ENCODE peak calls at places on chromosomes 13 and 19, in seven cellular contexts. A, N, B, R, K, W and X are unnamed samples.
A peak's percentile ranks its signal among the peaks of the same experiment; 100 is the strongest.

GRCh38 chr13:99226493-99226892 is 25.8 kb downstream of the UBAC2 start:
- DNase-seq in K (no peak), W (no peak), N (no peak), B (no peak), R (no peak), A (no peak), X (no peak)

GRCh38 chr13:106183410-106184128 is 351.9 kb downstream of the EFNB2 start:
- DNase-seq in R (no peak), W (no peak), A (no peak), N (no peak), K (no peak), B (no peak), X (no peak)

GRCh38 chr13:97982286-97982685 is 28.8 kb downstream of the IPO5 start:
- DNase-seq in N (no peak), A (no peak), W (no peak), K (no peak), R (no peak), B (peak; percentile 48), X (peak; percentile 68)

GRCh38 chr19:44671400-44671799 is at the start of gene CEACAM19:
- DNase-seq in B (no peak), K (no peak), N (no peak), A (no peak), W (no peak), R (no peak), X (no peak)

GRCh38 chr13:33004454-33004853 is 11.8 kb upstream of the KL start:
- DNase-seq in B (no peak), K (peak; percentile 40), N (no peak), A (no peak), R (no peak), W (no peak), X (peak; percentile 9)

GRCh38 chr13:72808917-72809500 is 27.1 kb downstream of the PIBF1 start:
- DNase-seq in A (no peak), K (peak; percentile 16), R (no peak), W (no peak), N (peak; percentile 9), B (peak; percentile 6), X (peak; percentile 28)

GRCh38 chr13:29845440-29846056 is 4.9 kb downstream of the UBL3 start:
- DNase-seq in K (no peak), W (no peak), B (peak; percentile 32), N (no peak), A (no peak), R (no peak), X (no peak)

GRCh38 chr13:32600891-32601290 is 14.6 kb downstream of the PDS5B start:
- DNase-seq in K (no peak), A (no peak), W (no peak), B (no peak), N (no peak), R (no peak), X (no peak)

GRCh38 chr13:88144580-88144979 is 473.4 kb downstream of the SLITRK5 start:
- DNase-seq in R (no peak), W (peak; percentile 44), B (no peak), N (no peak), K (no peak), A (no peak), X (no peak)

GRCh38 chr19:14550201-14550754 is 20.9 kb downstream of the TECR start:
- DNase-seq in R (peak; percentile 73), K (no peak), B (no peak), W (no peak), A (no peak), N (no peak), X (no peak)

GRCh38 chr13:52651880-52652169 is 811 bp upstream of the SUGT1 start:
- DNase-seq in W (no peak), R (no peak), A (no peak), B (no peak), K (no peak), N (no peak), X (no peak)

GRCh38 chr13:40236566-40237168 is 429.8 kb downstream of the FOXO1 start:
- DNase-seq in R (no peak), K (no peak), W (no peak), B (no peak), A (no peak), N (no peak), X (no peak)

GRCh38 chr13:92573467-92574057 is 653.0 kb upstream of the GPC6 start:
- DNase-seq in W (peak; percentile 50), R (no peak), B (peak; percentile 7), N (peak; percentile 26), A (no peak), K (peak; percentile 70), X (peak; percentile 36)

GRCh38 chr13:65990684-65991083 is 1239.5 kb downstream of the PCDH9 start:
- DNase-seq in K (peak; percentile 36), R (no peak), W (no peak), B (no peak), N (no peak), A (no peak), X (no peak)

GRCh38 chr13:110330491-110331001 is 23.5 kb downstream of the COL4A2 start:
- DNase-seq in N (no peak), W (no peak), R (no peak), K (no peak), B (peak; percentile 83), A (no peak), X (no peak)

GRCh38 chr13:98890186-98890585 is 87.7 kb downstream of the DOCK9 start:
- DNase-seq in N (no peak), K (no peak), R (peak; percentile 83), W (no peak), B (peak; percentile 74), A (no peak), X (peak; percentile 75)

GRCh38 chr19:743168-743687 is 7.7 kb upstream of the MISP start:
- DNase-seq in N (no peak), W (no peak), B (no peak), K (peak; percentile 30), R (peak; percentile 85), A (no peak), X (no peak)

GRCh38 chr13:61685683-61686013 is 270.0 kb upstream of the PCDH20 start:
- DNase-seq in R (no peak), B (no peak), K (peak; percentile 81), N (peak; percentile 20), A (no peak), W (peak; percentile 63), X (no peak)

GRCh38 chr13:51237887-51238286 is 15.7 kb downstream of the FAM124A start:
- DNase-seq in A (no peak), K (no peak), N (no peak), W (peak; percentile 10), B (no peak), R (no peak), X (no peak)

GRCh38 chr19:6425732-6426686 is 1.4 kb upstream of the KHSRP start:
- DNase-seq in K (peak; percentile 11), N (no peak), R (no peak), A (no peak), W (no peak), B (no peak), X (no peak)

GRCh38 chr19:14400913-14401312 is 18.2 kb downstream of the DDX39A start:
- DNase-seq in B (no peak), A (no peak), N (no peak), W (no peak), K (no peak), R (no peak), X (no peak)

DNA sequence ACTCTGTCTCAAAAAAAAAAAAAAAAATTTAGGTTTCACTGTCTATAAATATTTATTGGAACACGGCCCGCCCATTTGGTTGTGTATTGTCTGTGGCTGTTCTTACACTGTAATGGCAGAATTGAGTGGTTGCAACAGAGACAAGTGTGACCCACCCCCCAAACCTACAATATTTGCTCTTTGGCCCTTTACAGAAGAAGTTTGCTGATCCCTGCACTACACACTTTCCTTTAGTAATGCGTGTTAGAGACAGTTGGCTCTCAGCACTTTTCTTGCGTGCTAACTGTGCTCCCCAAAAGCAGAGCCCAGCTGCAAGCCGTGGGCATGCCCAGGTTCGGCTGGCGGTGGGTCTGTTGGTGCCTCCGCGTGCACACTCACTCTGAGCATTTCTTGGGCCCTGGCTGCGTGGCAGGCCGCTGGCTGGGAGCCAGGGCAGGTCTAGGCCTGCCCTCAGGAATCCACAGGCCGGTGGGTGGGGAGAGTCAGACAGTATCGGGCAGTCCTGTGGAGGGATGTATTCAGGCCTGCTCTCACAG is 72.6 kb downstream of the SIPA1L3 start:
- DNase-seq in N (no peak), K (no peak), W (no peak), R (peak; percentile 35), B (no peak), A (no peak), X (no peak)
- H3K9ac ChIP-seq in N (peak overlapping the region; percentile 53), K (no peak overlapping the region), W (no peak overlapping the region), R (no peak overlapping the region), B (no peak overlapping the region), A (no peak overlapping the region), X (no peak overlapping the region)

GRCh38 chr13:42380420-42381164 is 108.6 kb downstream of the AKAP11 start:
- DNase-seq in W (no peak), B (no peak), R (no peak), A (no peak), N (no peak), K (no peak), X (no peak)
- H3K4ac ChIP-seq in W (no peak overlapping the region), B (no peak overlapping the region), R (no peak overlapping the region), A (no peak overlapping the region), N (no peak overlapping the region), K (no peak overlapping the region), X (no peak overlapping the region)

GRCh38 chr19:2330632-2331284 is 2.3 kb downstream of the SPPL2B start:
- DNase-seq in B (no peak), N (no peak), K (no peak), A (no peak), R (no peak), W (no peak), X (no peak)

GRCh38 chr19:2332341-2333026 is 4.0 kb downstream of the SPPL2B start:
- DNase-seq in A (no peak), B (no peak), W (no peak), N (no peak), K (no peak), R (no peak), X (no peak)

GRCh38 chr19:2333027-2333806 is 4.7 kb downstream of the SPPL2B start:
- DNase-seq in B (no peak), A (no peak), N (no peak), W (no peak), R (no peak), K (no peak), X (no peak)

GRCh38 chr19:2330255-2330631 is 1.8 kb downstream of the SPPL2B start:
- DNase-seq in B (no peak), R (no peak), W (no peak), K (no peak), N (no peak), A (no peak), X (no peak)

DNA sequence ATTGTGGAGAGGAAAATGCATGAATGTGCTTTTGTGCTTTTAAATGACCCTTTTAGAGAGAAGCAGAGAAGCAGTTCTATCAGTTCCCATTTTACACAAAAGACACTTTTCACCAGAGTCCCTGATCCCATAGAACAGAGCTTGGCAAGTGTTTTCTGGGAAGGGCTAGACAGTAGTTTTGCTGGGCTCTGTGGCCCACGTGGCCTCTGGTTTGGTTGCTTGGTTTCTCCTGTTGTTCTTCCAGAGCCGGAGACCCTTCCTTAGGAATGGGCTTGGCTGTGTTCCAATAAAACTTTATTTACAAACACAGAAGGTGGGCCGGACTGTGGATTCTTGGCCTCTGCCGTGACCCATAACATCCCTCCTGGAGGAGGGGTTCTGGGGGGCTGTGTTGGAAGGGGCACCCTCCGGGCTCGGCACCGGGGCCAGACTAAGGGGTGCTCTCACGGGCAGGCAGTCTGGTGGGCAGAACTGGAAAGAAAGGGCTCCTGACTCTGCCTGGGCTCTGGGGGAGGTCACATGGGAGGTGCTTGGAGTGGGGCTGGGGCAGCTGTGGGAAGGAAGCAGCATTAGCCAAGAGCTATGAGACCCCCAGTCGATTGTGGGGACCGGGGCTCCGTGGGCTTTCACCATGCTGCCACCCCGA is 3.2 kb downstream of the SPPL2B start:
- DNase-seq in N (no peak), R (no peak), A (no peak), B (no peak), W (no peak), K (no peak), X (no peak)
- H3K9ac ChIP-seq in N (no peak overlapping the region), R (no peak overlapping the region), A (no peak overlapping the region), B (no peak overlapping the region), W (no peak overlapping the region), K (no peak overlapping the region), X (peak overlapping the region; percentile 41)

GRCh38 chr19:30577551-30578090 is 205.4 kb downstream of the ZNF536 start:
- DNase-seq in B (no peak), K (no peak), R (no peak), A (no peak), W (no peak), N (no peak), X (no peak)
- H3K4ac ChIP-seq in B (no peak overlapping the region), K (no peak overlapping the region), R (no peak overlapping the region), A (no peak overlapping the region), W (no peak overlapping the region), N (no peak overlapping the region), X (no peak overlapping the region)